ENCODE peak calls at places on chromosome 4, in eight cellular contexts. One of them, this sample, is unnamed.

GRCh38 chr4:20252656-20253271 is 1.1 kb downstream of the SLIT2 start:
- DNase-seq in EH: peak; percentile 61
- DNase-seq in osteocyte: no peak
- DNase-seq in astrocyte of the spinal cord: peak; percentile 40
- DNase-seq in esophagus squamous epithelium: no peak
- DNase-seq in GM23248: peak; percentile 67
- DNase-seq in progenitor cell of endocrine pancreas: peak; percentile 18
- DNase-seq in germinal center: no peak
- DNase-seq in this sample: no peak

GRCh38 chr4:26576171-26576829 is 7.6 kb upstream of the TBC1D19 start:
- DNase-seq in EH: peak; percentile 72
- DNase-seq in osteocyte: no peak
- DNase-seq in astrocyte of the spinal cord: peak; percentile 63
- DNase-seq in esophagus squamous epithelium: no peak
- DNase-seq in GM23248: peak; percentile 69
- DNase-seq in progenitor cell of endocrine pancreas: no peak
- DNase-seq in germinal center: no peak
- DNase-seq in this sample: no peak

GRCh38 chr4:117447925-117448324 is 362.5 kb upstream of the TRAM1L1 start:
- DNase-seq in EH: no peak
- DNase-seq in osteocyte: no peak
- DNase-seq in astrocyte of the spinal cord: no peak
- DNase-seq in esophagus squamous epithelium: no peak
- DNase-seq in GM23248: no peak
- DNase-seq in progenitor cell of endocrine pancreas: no peak
- DNase-seq in germinal center: no peak
- DNase-seq in this sample: no peak

GRCh38 chr4:105509291-105509690 is 35.4 kb upstream of the PPA2 start:
- DNase-seq in EH: no peak
- DNase-seq in osteocyte: no peak
- DNase-seq in astrocyte of the spinal cord: no peak
- DNase-seq in esophagus squamous epithelium: no peak
- DNase-seq in GM23248: no peak
- DNase-seq in progenitor cell of endocrine pancreas: no peak
- DNase-seq in germinal center: peak; percentile 21
- DNase-seq in this sample: no peak

GRCh38 chr4:151922306-151922705 is 161.5 kb upstream of the GATB start:
- DNase-seq in EH: peak; percentile 63
- DNase-seq in osteocyte: no peak
- DNase-seq in astrocyte of the spinal cord: peak; percentile 14
- DNase-seq in esophagus squamous epithelium: no peak
- DNase-seq in GM23248: peak; percentile 82
- DNase-seq in progenitor cell of endocrine pancreas: no peak
- DNase-seq in germinal center: no peak
- DNase-seq in this sample: no peak

GRCh38 chr4:72295966-72296557 is 264.3 kb downstream of the NPFFR2 start:
- DNase-seq in EH: peak; percentile 65
- DNase-seq in osteocyte: no peak
- DNase-seq in astrocyte of the spinal cord: peak; percentile 75
- DNase-seq in esophagus squamous epithelium: no peak
- DNase-seq in GM23248: peak; percentile 78
- DNase-seq in progenitor cell of endocrine pancreas: no peak
- DNase-seq in germinal center: peak; percentile 3
- DNase-seq in this sample: peak; percentile 31

GRCh38 chr4:111398906-111399330 is 746.3 kb upstream of the FAM241A start:
- DNase-seq in EH: peak; percentile 9
- DNase-seq in osteocyte: no peak
- DNase-seq in astrocyte of the spinal cord: no peak
- DNase-seq in esophagus squamous epithelium: no peak
- DNase-seq in GM23248: peak; percentile 66
- DNase-seq in progenitor cell of endocrine pancreas: no peak
- DNase-seq in germinal center: no peak
- DNase-seq in this sample: no peak

GRCh38 chr4:6362896-6363295 is 93.2 kb downstream of the WFS1 start:
- DNase-seq in EH: peak; percentile 48
- DNase-seq in osteocyte: no peak
- DNase-seq in astrocyte of the spinal cord: no peak
- DNase-seq in esophagus squamous epithelium: no peak
- DNase-seq in GM23248: peak; percentile 49
- DNase-seq in progenitor cell of endocrine pancreas: peak; percentile 80
- DNase-seq in germinal center: peak; percentile 12
- DNase-seq in this sample: no peak

GRCh38 chr4:86554641-86555040 is 39.5 kb upstream of the PTPN13 start:
- DNase-seq in EH: no peak
- DNase-seq in osteocyte: no peak
- DNase-seq in astrocyte of the spinal cord: peak; percentile 38
- DNase-seq in esophagus squamous epithelium: no peak
- DNase-seq in GM23248: peak; percentile 7
- DNase-seq in progenitor cell of endocrine pancreas: no peak
- DNase-seq in germinal center: no peak
- DNase-seq in this sample: no peak

GRCh38 chr4:110270492-110271197 is 72.2 kb upstream of the ELOVL6 start:
- DNase-seq in EH: peak; percentile 72
- DNase-seq in osteocyte: no peak
- DNase-seq in astrocyte of the spinal cord: peak; percentile 71
- DNase-seq in esophagus squamous epithelium: no peak
- DNase-seq in GM23248: peak; percentile 91
- DNase-seq in progenitor cell of endocrine pancreas: no peak
- DNase-seq in germinal center: no peak
- DNase-seq in this sample: peak; percentile 4

This sample was measured in kidney glomerular epithelial cell.